ENCODE peak calls at places on chromosomes 5 and 9, in ten cellular contexts. N, F, P, O, J, B, H, E, G and Q are unnamed samples.

GRCh38 chr9:121144482-121144881 is 57.2 kb downstream of the RAB14 start:
- DNase-seq in N (no peak), F (no peak), P (no peak), O (no peak), J (no peak), B (no peak), H (no peak), E (no peak), G (no peak), Q (no peak)

GRCh38 chr9:81619353-81620008 is 69.9 kb downstream of the TLE1 start:
- DNase-seq in N (no peak), F (no peak), P (no peak), O (no peak), J (no peak), B (no peak), H (no peak), E (no peak), G (no peak), Q (no peak)

GRCh38 chr5:90853759-90854515 is 295.3 kb downstream of the ADGRV1 start:
- DNase-seq in N (no peak), F (peak; percentile 23), P (no peak), O (no peak), J (no peak), B (no peak), H (no peak), E (no peak), G (no peak), Q (no peak)

GRCh38 chr5:33315170-33315569 is 125.6 kb upstream of the TARS1 start:
- DNase-seq in N (no peak), F (no peak), P (no peak), O (no peak), J (no peak), B (no peak), H (no peak), E (no peak), G (no peak), Q (no peak)

GRCh38 chr5:5560016-5560415 is 137.5 kb downstream of the ICE1 start:
- DNase-seq in N (no peak), F (no peak), P (no peak), O (no peak), J (no peak), B (no peak), H (peak; percentile 30), E (no peak), G (no peak), Q (no peak)

GRCh38 chr5:172187118-172188032 is 649 bp downstream of the STK10 start:
- DNase-seq in N (peak; percentile 87), F (peak; percentile 37), P (peak; percentile 79), O (peak; percentile 71), J (peak; percentile 82), B (no peak), H (no peak), E (peak; percentile 75), G (no peak), Q (peak; percentile 59)

GRCh38 chr5:102583663-102584062 is 84.9 kb upstream of the SLCO6A1 start:
- DNase-seq in N (no peak), F (peak; percentile 18), P (no peak), O (no peak), J (no peak), B (no peak), H (peak; percentile 47), E (peak; percentile 14), G (no peak), Q (no peak)

GRCh38 chr9:120545691-120546565 is 34.0 kb downstream of the CDK5RAP2 start:
- DNase-seq in N (no peak), F (no peak), P (no peak), O (no peak), J (no peak), B (no peak), H (no peak), E (no peak), G (no peak), Q (no peak)

GRCh38 chr5:79318935-79319614 is 83.1 kb downstream of the JMY start:
- DNase-seq in N (no peak), F (no peak), P (no peak), O (no peak), J (no peak), B (no peak), H (no peak), E (peak; percentile 22), G (no peak), Q (no peak)

GRCh38 chr9:34072868-34073590 is 24.3 kb upstream of the UBAP2 start:
- DNase-seq in N (no peak), F (no peak), P (no peak), O (no peak), J (peak; percentile 69), B (no peak), H (no peak), E (peak; percentile 81), G (no peak), Q (no peak)

GRCh38 chr5:87094833-87095232 is 172.8 kb upstream of the RASA1 start:
- DNase-seq in N (no peak), F (no peak), P (no peak), O (no peak), J (no peak), B (no peak), H (no peak), E (no peak), G (no peak), Q (no peak)

GRCh38 chr9:19057033-19057432 is 7.8 kb downstream of the RRAGA start:
- DNase-seq in N (no peak), F (no peak), P (no peak), O (no peak), J (no peak), B (no peak), H (no peak), E (no peak), G (no peak), Q (no peak)

GRCh38 chr5:173866249-173867172 is 21.6 kb upstream of the CPEB4 start:
- DNase-seq in N (no peak), F (no peak), P (peak; percentile 70), O (no peak), J (peak; percentile 71), B (no peak), H (no peak), E (no peak), G (peak; percentile 85), Q (no peak)

GRCh38 chr9:20066120-20066519 is 277.3 kb upstream of the SLC24A2 start:
- DNase-seq in N (no peak), F (no peak), P (no peak), O (no peak), J (no peak), B (peak; percentile 74), H (peak; percentile 54), E (no peak), G (no peak), Q (no peak)

GRCh38 chr9:112777914-112778313 is 27.4 kb downstream of the SNX30 start:
- DNase-seq in N (no peak), F (no peak), P (no peak), O (no peak), J (no peak), B (no peak), H (no peak), E (peak; percentile 53), G (no peak), Q (no peak)

GRCh38 chr9:87656485-87656884 is 69.4 kb upstream of the CTSL start:
- DNase-seq in N (no peak), F (no peak), P (no peak), O (no peak), J (no peak), B (no peak), H (peak; percentile 3), E (no peak), G (no peak), Q (no peak)

GRCh38 chr5:52705720-52706119 is 82.0 kb upstream of the ITGA1 start:
- DNase-seq in N (no peak), F (no peak), P (no peak), O (no peak), J (no peak), B (no peak), H (no peak), E (no peak), G (no peak), Q (no peak)

GRCh38 chr9:13992136-13992798 is 321.7 kb downstream of the NFIB start:
- DNase-seq in N (no peak), F (no peak), P (no peak), O (no peak), J (no peak), B (no peak), H (peak; percentile 42), E (no peak), G (no peak), Q (no peak)

GRCh38 chr5:110815916-110816605 is 77.3 kb downstream of the SLC25A46 start:
- DNase-seq in N (no peak), F (no peak), P (no peak), O (no peak), J (no peak), B (no peak), H (no peak), E (no peak), G (no peak), Q (no peak)

GRCh38 chr5:120464627-120465280 is 654 bp downstream of the PRR16 start:
- DNase-seq in N (peak; percentile 48), F (no peak), P (no peak), O (no peak), J (peak; percentile 75), B (no peak), H (no peak), E (peak; percentile 24), G (no peak), Q (peak; percentile 24)

GRCh38 chr9:98311541-98311940 is 56.1 kb upstream of the TBC1D2 start:
- DNase-seq in N (no peak), F (no peak), P (no peak), O (no peak), J (no peak), B (no peak), H (no peak), E (no peak), G (no peak), Q (no peak)

GRCh38 chr5:33049298-33049697 is 338.2 kb downstream of the NPR3 start:
- DNase-seq in N (no peak), F (no peak), P (no peak), O (no peak), J (no peak), B (no peak), H (no peak), E (no peak), G (no peak), Q (no peak)

GRCh38 chr5:177389368-177390169 is 5.3 kb downstream of the SLC34A1 start:
- DNase-seq in N (no peak), F (no peak), P (no peak), O (peak; percentile 57), J (no peak), B (no peak), H (no peak), E (peak; percentile 94), G (no peak), Q (peak; percentile 74)

GRCh38 chr5:146466521-146467349 is 19.6 kb downstream of the TCERG1 start:
- DNase-seq in N (no peak), F (peak; percentile 17), P (no peak), O (no peak), J (no peak), B (no peak), H (no peak), E (no peak), G (no peak), Q (no peak)

GRCh38 chr5:32713396-32714381 is 2.6 kb downstream of the NPR3 start:
- DNase-seq in N (no peak), F (no peak), P (peak; percentile 60), O (no peak), J (peak; percentile 69), B (no peak), H (no peak), E (no peak), G (no peak), Q (no peak)

GRCh38 chr5:146520731-146521130 is 4.7 kb upstream of the GPR151 start:
- DNase-seq in N (no peak), F (no peak), P (no peak), O (no peak), J (no peak), B (no peak), H (no peak), E (no peak), G (no peak), Q (no peak)

GRCh38 chr9:104346645-104347175 is 157.4 kb upstream of the OR13F1 start:
- DNase-seq in N (no peak), F (no peak), P (no peak), O (no peak), J (no peak), B (no peak), H (no peak), E (no peak), G (no peak), Q (no peak)

GRCh38 chr9:87343816-87344438 is 153.7 kb upstream of the DAPK1 start:
- DNase-seq in N (no peak), F (no peak), P (no peak), O (no peak), J (no peak), B (no peak), H (no peak), E (no peak), G (no peak), Q (no peak)